ENCODE peak calls at places on chromosomes 13 and 19, in seven cellular contexts. F is testis, D is uterus, S is HFF-Myc, Y is AG04450, P is GM12878, H is AG09309. M is an unnamed sample.

GRCh38 chr19:32404213-32404938 is 1.2 kb upstream of the DPY19L3 start:
- DNase-seq in F (no peak), P (no peak), S (no peak), D (no peak), H (no peak), Y (no peak), M (no peak)

GRCh38 chr19:46372901-46373572 is 26.1 kb downstream of the PPP5C start:
- DNase-seq in S (no peak), H (no peak), F (no peak), Y (no peak), P (no peak), D (no peak), M (peak)

GRCh38 chr19:47230122-47230920 is 678 bp downstream of the BBC3 start:
- DNase-seq in P (no peak), F (peak), S (no peak), Y (no peak), H (no peak), D (peak), M (peak)

GRCh38 chr19:13611596-13611995 is 105.3 kb upstream of the CACNA1A start:
- DNase-seq in S (no peak), D (no peak), Y (no peak), P (no peak), F (no peak), H (no peak), M (no peak)

GRCh38 chr13:73837147-73837546 is 297.1 kb downstream of the KLF12 start:
- DNase-seq in Y (no peak), H (no peak), F (no peak), D (no peak), S (no peak), P (no peak), M (no peak)

GRCh38 chr13:73781384-73781783 is 352.8 kb downstream of the KLF12 start:
- DNase-seq in Y (no peak), S (no peak), H (no peak), P (no peak), F (no peak), D (no peak), M (no peak)

GRCh38 chr13:112959206-112959605 is 9.8 kb upstream of the MCF2L start:
- DNase-seq in H (no peak), P (no peak), D (no peak), S (no peak), F (peak), Y (no peak), M (no peak)

GRCh38 chr13:48431987-48432615 is 19.2 kb upstream of the LPAR6 start:
- DNase-seq in F (no peak), H (no peak), S (no peak), Y (no peak), D (no peak), P (no peak), M (no peak)

GRCh38 chr13:30125422-30126073 is 181.8 kb downstream of the KATNAL1 start:
- DNase-seq in S (peak), D (peak), H (peak), F (peak), P (no peak), Y (peak), M (no peak)

DNA sequence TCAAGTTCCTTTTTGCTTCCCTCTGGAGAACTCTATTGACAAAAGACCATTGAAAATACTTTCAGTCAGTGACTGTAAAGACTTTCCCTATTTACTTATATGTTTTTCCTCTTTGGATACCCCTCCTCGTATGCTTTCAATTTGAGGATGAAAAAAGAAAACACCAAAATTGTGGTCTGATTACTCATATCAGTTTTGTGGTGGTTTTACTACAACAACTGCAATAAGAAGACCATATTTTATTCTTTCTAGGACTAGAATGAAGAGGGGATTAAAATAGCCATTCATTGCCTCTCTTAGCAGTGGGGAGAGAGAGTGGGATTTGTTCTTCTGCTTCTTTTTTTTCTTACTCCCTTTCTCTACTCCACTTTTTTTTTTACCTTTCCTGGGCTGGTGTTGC is 113.1 kb downstream of the ESD start:
- DNase-seq in H (no peak), F (no peak), D (no peak), P (no peak), Y (no peak), S (no peak), M (no peak)
- H3K4me3 ChIP-seq in H (no peak), F (no peak), D (no peak), P (no peak), Y (no peak), S (no peak), M (no peak)

GRCh38 chr13:110984798-110985197 is 69.9 kb upstream of the ANKRD10 start:
- DNase-seq in S (no peak), Y (no peak), F (no peak), H (no peak), P (no peak), D (no peak), M (no peak)
- TF ChIP-seq CTCF in S (no peak), Y (no peak), F (no peak), H (no peak), P (no peak), D (no peak), M (no peak)

GRCh38 chr19:40811478-40812341 is 12.7 kb downstream of the EGLN2 start:
- DNase-seq in F (no peak), S (no peak), D (no peak), H (no peak), P (no peak), Y (no peak), M (no peak)
- H3K4me3 ChIP-seq in F (peak), S (peak), D (peak), H (no peak), P (no peak), Y (no peak), M (peak)

GRCh38 chr19:48394331-48395169 is 1.1 kb downstream of the GRIN2D start:
- DNase-seq in F (no peak), Y (no peak), P (no peak), H (no peak), S (no peak), D (no peak), M (no peak)

GRCh38 chr19:48393196-48393558 is 291 bp upstream of the GRIN2D start:
- DNase-seq in H (no peak), F (no peak), D (no peak), S (no peak), Y (no peak), P (no peak), M (no peak)

GRCh38 chr19:48395499-48395898 is 2.0 kb downstream of the GRIN2D start:
- DNase-seq in H (no peak), F (no peak), Y (no peak), P (no peak), D (no peak), S (no peak), M (no peak)

GRCh38 chr19:48395170-48395455 is 1.6 kb downstream of the GRIN2D start:
- DNase-seq in S (no peak), P (no peak), H (no peak), F (no peak), Y (no peak), D (no peak), M (no peak)

GRCh38 chr19:48393559-48394330 is at the start of gene GRIN2D:
- DNase-seq in Y (no peak), D (no peak), P (no peak), S (no peak), H (no peak), F (peak), M (peak)
- TF ChIP-seq CTCF in Y (no peak), D (no peak), P (no peak), S (peak), H (no peak), F (no peak), M (peak)

M was measured in WERI-Rb-1.